ENCODE peak calls at places on chromosome 20, in ten cellular contexts. C is GM23248; S is transverse colon; M is testis; J is CD8-positive, alpha-beta memory T cell; L is stomach; D is endodermal cell; T is tibial artery; H is effector memory CD4-positive, alpha-beta T cell; E is A549. O is an unnamed sample.
A peak's percentile ranks its signal among the peaks of the same experiment; 100 is the strongest.

GRCh38 chr20:37381621-37382538 is 35.9 kb downstream of the SRC start:
- DNase-seq in J (no peak), M (no peak), T (peak; percentile 51), C (no peak), D (peak; percentile 33), E (no peak), L (no peak), H (no peak), S (no peak), O (peak; percentile 26)

GRCh38 chr20:57200882-57201723 is 65.3 kb downstream of the BMP7 start:
- DNase-seq in T (no peak), H (no peak), C (no peak), L (no peak), S (no peak), M (no peak), E (no peak), J (no peak), D (no peak), O (no peak)

GRCh38 chr20:33910056-33910455 is 83.7 kb upstream of the RALY start:
- DNase-seq in T (no peak), E (no peak), M (no peak), D (no peak), J (no peak), C (peak; percentile 8), L (no peak), S (no peak), H (no peak), O (no peak)

GRCh38 chr20:57795347-57795697 is 85.5 kb upstream of the PMEPA1 start:
- DNase-seq in C (peak; percentile 54), H (no peak), T (no peak), S (no peak), D (no peak), M (no peak), J (no peak), L (no peak), E (no peak), O (peak; percentile 52)

GRCh38 chr20:49824206-49824605 is 11.6 kb downstream of the SLC9A8 start:
- DNase-seq in H (no peak), J (no peak), S (no peak), T (no peak), L (no peak), E (no peak), D (no peak), C (peak; percentile 71), M (no peak), O (no peak)

GRCh38 chr20:35597186-35597585 is 18.4 kb upstream of the SPAG4 start:
- DNase-seq in D (peak; percentile 29), T (no peak), J (no peak), H (no peak), S (no peak), C (no peak), E (no peak), L (no peak), M (no peak), O (no peak)

GRCh38 chr20:34473262-34473883 is 42.8 kb upstream of the DYNLRB1 start:
- DNase-seq in L (no peak), D (peak; percentile 87), J (peak; percentile 6), S (peak; percentile 45), M (peak; percentile 78), T (no peak), C (peak; percentile 86), H (no peak), E (peak; percentile 44), O (no peak)

GRCh38 chr20:33309631-33310030 is 26.6 kb downstream of the BPIFB1 start:
- DNase-seq in J (no peak), E (no peak), D (no peak), T (no peak), H (no peak), L (no peak), M (no peak), C (no peak), S (no peak), O (no peak)

GRCh38 chr20:63758152-63758551 is 18.6 kb downstream of the SLC2A4RG start:
- DNase-seq in L (no peak), C (no peak), E (no peak), H (no peak), J (no peak), T (no peak), D (no peak), M (no peak), S (no peak), O (no peak)

GRCh38 chr20:44572551-44573500 is 9.6 kb upstream of the PKIG start:
- DNase-seq in E (no peak), H (no peak), C (peak; percentile 94), J (no peak), D (no peak), S (peak; percentile 24), T (peak; percentile 80), M (peak; percentile 33), L (no peak), O (peak; percentile 63)
- H3K4me3 ChIP-seq in E (no peak overlapping the region), H (no peak overlapping the region), C (peak overlapping the region; percentile 50), J (no peak overlapping the region), D (no peak overlapping the region), S (no peak overlapping the region), T (peak overlapping the region; percentile 15), M (no peak overlapping the region), L (no peak overlapping the region), O (no peak overlapping the region)

GRCh38 chr20:54933212-54933904 is 458.0 kb downstream of the DOK5 start:
- DNase-seq in J (no peak), D (no peak), M (no peak), L (no peak), E (no peak), S (no peak), C (no peak), T (no peak), H (no peak), O (no peak)
- H3K4me1 ChIP-seq in J (no peaks in the 10 kb centered on the region), D (no peaks in the 10 kb centered on the region), M (no peaks in the 10 kb centered on the region), L (no peaks in the 10 kb centered on the region), E (no peaks in the 10 kb centered on the region), S (no peaks in the 10 kb centered on the region), C (no peaks in the 10 kb centered on the region), T (no peaks in the 10 kb centered on the region), H (no peaks in the 10 kb centered on the region), O (no peaks in the 10 kb centered on the region)

GRCh38 chr20:10352934-10353866 is 80.8 kb downstream of the MKKS start:
- DNase-seq in E (peak; percentile 31), C (no peak), T (no peak), J (no peak), H (no peak), S (no peak), M (no peak), L (no peak), D (no peak), O (no peak)

GRCh38 chr20:10349118-10349517 is 84.9 kb downstream of the MKKS start:
- DNase-seq in E (no peak), H (no peak), S (no peak), D (no peak), M (no peak), C (no peak), T (no peak), J (no peak), L (no peak), O (no peak)

GRCh38 chr20:10347066-10347465 is 87.0 kb downstream of the MKKS start:
- DNase-seq in E (no peak), S (no peak), J (no peak), T (no peak), M (no peak), D (no peak), H (no peak), L (no peak), C (no peak), O (no peak)

GRCh38 chr20:10347481-10347880 is 86.5 kb downstream of the MKKS start:
- DNase-seq in M (no peak), D (no peak), E (no peak), H (no peak), L (no peak), C (no peak), T (no peak), S (no peak), J (no peak), O (no peak)

GRCh38 chr20:10350188-10350842 is 83.7 kb downstream of the MKKS start:
- DNase-seq in E (no peak), T (no peak), C (no peak), H (no peak), S (no peak), D (no peak), L (no peak), M (no peak), J (no peak), O (no peak)
- H3K27ac ChIP-seq in E (peak overlapping the region; percentile 92), T (no peak overlapping the region), C (no peak overlapping the region), H (no peak overlapping the region), S (no peak overlapping the region), D (no peak overlapping the region), L (peak overlapping the region; percentile 49), M (no peak overlapping the region), J (peak overlapping the region; percentile 22), O (peak overlapping the region; percentile 32)

GRCh38 chr20:5552154-5552553 is 198.0 kb upstream of the SHLD1 start:
- DNase-seq in J (no peak), H (no peak), D (no peak), C (no peak), E (no peak), T (no peak), M (no peak), L (no peak), S (no peak), O (no peak)
- H3K4me3 ChIP-seq in J (no peak overlapping the region), H (no peak overlapping the region), D (no peak overlapping the region), C (no peak overlapping the region), E (no peak overlapping the region), T (no peak overlapping the region), M (no peak overlapping the region), L (no peak overlapping the region), S (no peak overlapping the region), O (no peak overlapping the region)

GRCh38 chr20:23146111-23146640 is 60.1 kb upstream of the CD93 start:
- DNase-seq in M (no peak), H (no peak), L (no peak), J (no peak), C (peak; percentile 23), E (no peak), T (peak; percentile 39), D (no peak), S (no peak), O (no peak)
- H3K4me1 ChIP-seq in M (peaks cover 23% of the 10 kb centered on the region), H (peaks cover 11% of the 10 kb centered on the region), L (peaks cover 11% of the 10 kb centered on the region), J (no peaks in the 10 kb centered on the region), C (peaks cover 77% of the 10 kb centered on the region), E (peaks cover 29% of the 10 kb centered on the region), T (peaks cover 100% of the 10 kb centered on the region), D (no peaks in the 10 kb centered on the region), S (no peaks in the 10 kb centered on the region), O (peaks cover 48% of the 10 kb centered on the region)

O was measured in adrenal gland.